ENCODE peak calls at places on chromosomes 6 and 20, in five cellular contexts. Z is A549; L is AG08395; M is stimulated activated CD4-positive, alpha-beta T cell treated with anti-CD3 and anti-CD28 coated beads, Interleukin-15, amount 100 ng/mL, for 1 hour; K is left colon. X is an unnamed sample.

GRCh38 chr6:451336-451735 is 59.8 kb downstream of the IRF4 start:
- DNase-seq in Z (no peak), K (no peak), L (no peak), M (no peak), X (no peak)

GRCh38 chr6:54775586-54775985 is 71.0 kb upstream of the FAM83B start:
- DNase-seq in K (no peak), L (no peak), Z (no peak), M (no peak), X (no peak)

GRCh38 chr20:63060057-63060991 is 53.6 kb upstream of the BHLHE23 start:
- DNase-seq in L (peak; percentile 51), Z (no peak), M (no peak), K (no peak), X (peak; percentile 55)

GRCh38 chr6:31765910-31766794 is 3.7 kb downstream of the SAPCD1 start:
- DNase-seq in M (no peak), K (no peak), Z (no peak), L (peak; percentile 53), X (no peak)

GRCh38 chr6:56804996-56805395 is 149.9 kb upstream of the BEND6 start:
- DNase-seq in K (no peak), M (no peak), Z (peak; percentile 3), L (peak; percentile 48), X (no peak)

GRCh38 chr6:133262804-133263203 is 21.6 kb downstream of the EYA4 start:
- DNase-seq in K (no peak), M (no peak), L (no peak), Z (no peak), X (no peak)

GRCh38 chr6:55729665-55730064 is 145.7 kb downstream of the BMP5 start:
- DNase-seq in M (no peak), L (no peak), Z (no peak), K (no peak), X (no peak)

GRCh38 chr20:50034567-50035170 is 51.9 kb downstream of the SNAI1 start:
- DNase-seq in K (peak; percentile 41), L (peak; percentile 80), Z (peak; percentile 86), M (no peak), X (no peak)

GRCh38 chr20:44247131-44247571 is at the start of gene GDAP1L1:
- DNase-seq in Z (no peak), M (no peak), L (no peak), K (no peak), X (peak; percentile 7)

GRCh38 chr20:13744403-13744802 is 40.3 kb downstream of the ESF1 start:
- DNase-seq in K (no peak), Z (no peak), M (no peak), L (no peak), X (no peak)

GRCh38 chr6:108118791-108119211 is 44.3 kb upstream of the OSTM1 start:
- DNase-seq in L (no peak), M (no peak), K (no peak), Z (no peak), X (no peak)

GRCh38 chr20:54172856-54173652 is 732 bp downstream of the CYP24A1 start:
- DNase-seq in M (no peak), Z (no peak), L (no peak), K (no peak), X (no peak)

GRCh38 chr6:137853569-137854213 is 13.4 kb upstream of the TNFAIP3 start:
- DNase-seq in L (no peak), Z (no peak), M (no peak), K (no peak), X (no peak)

GRCh38 chr6:163759542-163759941 is 345.0 kb downstream of the QKI start:
- DNase-seq in L (peak; percentile 63), M (no peak), Z (no peak), K (no peak), X (no peak)

GRCh38 chr6:161204866-161205557 is 68.8 kb downstream of the AGPAT4 start:
- DNase-seq in M (no peak), Z (no peak), K (no peak), L (no peak), X (no peak)

GRCh38 chr20:24952376-24953203 is 3.5 kb downstream of the CST7 start:
- DNase-seq in K (no peak), L (no peak), Z (no peak), M (no peak), X (no peak)

GRCh38 chr6:16146527-16146955 is 17.7 kb downstream of the MYLIP start:
- DNase-seq in M (no peak), L (no peak), Z (no peak), K (no peak), X (no peak)

GRCh38 chr6:33987531-33988021 is 158.3 kb downstream of the GRM4 start:
- DNase-seq in Z (no peak), L (no peak), K (peak; percentile 70), M (no peak), X (no peak)

GRCh38 chr6:149162924-149163323 is 154.6 kb upstream of the TAB2 start:
- DNase-seq in M (no peak), K (no peak), Z (no peak), L (no peak), X (no peak)

GRCh38 chr6:137372532-137372931 is 121.7 kb downstream of the OLIG3 start:
- DNase-seq in K (no peak), M (no peak), Z (no peak), L (no peak), X (no peak)

GRCh38 chr6:19153270-19153980 is 683.7 kb upstream of the ID4 start:
- DNase-seq in L (peak; percentile 61), K (no peak), Z (no peak), M (no peak), X (no peak)

GRCh38 chr6:132259070-132259469 is 142.2 kb downstream of the MOXD1 start:
- DNase-seq in Z (peak; percentile 2), K (no peak), L (peak; percentile 54), M (no peak), X (no peak)

GRCh38 chr6:3813150-3813780 is 35.9 kb upstream of the FAM50B start:
- DNase-seq in M (no peak), K (no peak), Z (peak; percentile 59), L (peak; percentile 72), X (no peak)

GRCh38 chr6:100366419-100366818 is 98.3 kb downstream of the SIM1 start:
- DNase-seq in M (no peak), K (no peak), L (peak; percentile 42), Z (no peak), X (no peak)

GRCh38 chr6:119184008-119184665 is 105.7 kb upstream of the FAM184A start:
- DNase-seq in M (no peak), Z (no peak), K (no peak), L (no peak), X (no peak)